ENCODE peak calls at places on chromosomes 2 and 18, in seven cellular contexts. U, E, T, O, G, B and M are unnamed samples. For H4K20me1 and H3K4me1, the result is how much of the 10 kb centered on the place peaks cover.

GRCh38 chr2:183179156-183179555 is 54.9 kb downstream of the NUP35 start:
- DNase-seq in O (peak), U (peak), G (peak), E (no peak), T (no peak), B (no peak), M (no peak)

GRCh38 chr2:207767461-207768167 is 2.1 kb downstream of the FZD5 start:
- DNase-seq in U (no peak), G (no peak), T (peak), B (peak), O (peak), E (peak), M (peak)

GRCh38 chr2:99651930-99652670 is 162.3 kb upstream of the REV1 start:
- DNase-seq in B (peak), O (peak), U (peak), G (peak), E (no peak), T (no peak), M (no peak)

GRCh38 chr2:37779611-37780010 is 108.2 kb upstream of the CDC42EP3 start:
- DNase-seq in G (no peak), E (no peak), O (no peak), B (no peak), T (no peak), U (no peak), M (no peak)

GRCh38 chr2:98912221-98912851 is 23.7 kb downstream of the CRACDL start:
- DNase-seq in O (peak), U (peak), G (peak), B (peak), T (no peak), E (peak), M (peak)

GRCh38 chr2:27185331-27186026 is 26.4 kb upstream of the ATRAID start:
- DNase-seq in E (peak), O (peak), G (peak), T (no peak), B (no peak), U (peak), M (no peak)

GRCh38 chr2:156649596-156649995 is 213.4 kb downstream of the GPD2 start:
- DNase-seq in O (no peak), G (no peak), B (no peak), T (no peak), E (peak), U (peak), M (no peak)

GRCh38 chr18:31268985-31269406 is 49.0 kb upstream of the DSG1 start:
- DNase-seq in B (peak), O (no peak), U (peak), G (no peak), T (no peak), E (no peak), M (no peak)

GRCh38 chr2:231709636-231709980 is 1.3 kb downstream of the PTMA start:
- DNase-seq in U (no peak), T (peak), E (no peak), B (no peak), O (peak), G (no peak), M (no peak)

GRCh38 chr2:186059096-186059495 is 320.5 kb downstream of the FSIP2 start:
- DNase-seq in U (no peak), E (peak), T (no peak), B (peak), G (peak), O (peak), M (no peak)

GRCh38 chr2:150125188-150125587 is 362.3 kb downstream of the RND3 start:
- DNase-seq in G (no peak), T (no peak), U (peak), O (no peak), E (peak), B (no peak), M (no peak)

GRCh38 chr18:55013685-55014084 is 54.4 kb upstream of the CCDC68 start:
- DNase-seq in U (no peak), B (no peak), G (no peak), E (no peak), T (no peak), O (no peak), M (no peak)

GRCh38 chr2:86358982-86359381 is 21.6 kb upstream of the REEP1 start:
- DNase-seq in E (no peak), U (no peak), T (no peak), O (no peak), G (no peak), B (no peak), M (no peak)

GRCh38 chr2:177295479-177295878 is 31.0 kb upstream of the NFE2L2 start:
- DNase-seq in O (peak), G (peak), B (no peak), E (peak), T (no peak), U (peak), M (no peak)

GRCh38 chr18:58069721-58070292 is 25.8 kb downstream of the NEDD4L start:
- DNase-seq in U (no peak), T (peak), O (no peak), G (no peak), E (no peak), B (no peak), M (peak)

GRCh38 chr18:50704541-50704940 is 115.3 kb downstream of the MRO start:
- DNase-seq in B (no peak), G (no peak), U (no peak), O (no peak), E (no peak), T (no peak), M (no peak)

DNA sequence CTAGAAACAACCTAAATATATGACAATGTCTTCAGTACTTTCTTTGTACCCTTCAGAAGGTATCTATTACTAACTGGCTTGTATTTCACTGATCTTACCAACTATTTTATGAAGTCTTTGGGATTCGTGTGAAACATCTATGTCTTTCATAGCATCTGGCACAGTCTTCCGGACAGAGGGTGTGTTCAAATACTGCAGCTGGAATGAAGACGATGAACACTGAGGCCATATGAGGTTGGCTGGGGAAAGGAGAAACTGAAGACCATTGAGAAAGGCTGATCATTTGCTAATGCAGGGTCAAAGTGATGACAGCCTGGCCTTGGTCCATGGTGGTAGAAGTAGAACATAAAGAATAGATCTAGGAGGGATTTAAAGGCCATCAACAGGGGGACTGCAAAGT is 132.7 kb downstream of the CCBE1 start:
- DNase-seq in B (no peak), E (no peak), G (no peak), U (no peak), T (no peak), O (no peak), M (no peak)
- H4K20me1 ChIP-seq in B (under half), E (under half), G (under half), U (under half), T (under half), O (under half), M (under half)

GRCh38 chr18:9597609-9598008 is 16.8 kb downstream of the PPP4R1 start:
- DNase-seq in G (no peak), O (no peak), B (no peak), U (no peak), E (no peak), T (no peak), M (no peak)
- H3K9ac ChIP-seq in G (no peak), O (no peak), B (no peak), U (no peak), E (no peak), T (no peak), M (no peak)

GRCh38 chr2:151973901-151974199 is 125.0 kb downstream of the CACNB4 start:
- DNase-seq in U (peak), E (peak), B (no peak), T (peak), G (peak), O (peak), M (peak)
- H3K4me1 ChIP-seq in U (under half), E (under half), B (under half), T (under half), G (under half), O (under half), M (under half)

GRCh38 chr2:239339726-239340654 is 60.8 kb downstream of the HDAC4 start:
- DNase-seq in E (no peak), T (no peak), B (no peak), G (no peak), O (no peak), U (no peak), M (no peak)

GRCh38 chr2:239339241-239339640 is 61.6 kb downstream of the HDAC4 start:
- DNase-seq in U (no peak), E (no peak), B (no peak), G (no peak), O (no peak), T (no peak), M (no peak)

GRCh38 chr2:239337122-239337876 is 63.5 kb downstream of the HDAC4 start:
- DNase-seq in B (no peak), U (no peak), O (no peak), T (no peak), E (peak), G (no peak), M (no peak)

GRCh38 chr2:239341146-239341732 is 59.6 kb downstream of the HDAC4 start:
- DNase-seq in U (no peak), O (no peak), E (no peak), G (no peak), B (no peak), T (no peak), M (no peak)

DNA sequence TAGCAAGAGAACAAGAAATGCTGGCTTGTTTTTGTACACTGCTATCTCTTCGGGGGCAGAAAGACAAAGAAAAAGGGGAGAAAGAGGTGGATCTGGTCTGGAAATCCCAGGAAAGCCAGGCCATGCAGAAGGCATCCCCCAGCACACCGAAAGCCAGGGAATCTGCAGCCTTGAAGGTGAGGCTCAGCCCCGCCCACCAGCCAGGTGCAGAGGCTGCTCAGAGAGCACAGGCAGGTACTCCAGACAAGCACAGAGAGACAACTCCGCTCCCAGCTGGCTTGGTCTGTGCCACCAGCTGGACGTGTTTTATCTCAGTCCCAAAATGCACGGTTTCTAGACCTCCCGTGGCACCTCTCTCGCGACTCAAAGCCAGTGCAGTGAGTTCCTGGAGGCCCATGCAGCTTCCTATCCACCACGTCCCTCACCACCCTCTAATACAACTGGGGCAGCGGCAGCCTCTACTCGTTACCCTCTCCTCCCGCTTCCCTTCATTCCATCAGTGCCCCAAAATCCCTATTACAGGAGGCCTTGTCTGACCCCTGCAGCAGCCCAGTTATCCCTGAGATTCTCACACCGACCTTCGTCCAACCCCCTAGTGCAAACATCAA is 62.8 kb downstream of the HDAC4 start:
- DNase-seq in G (no peak), U (no peak), E (no peak), O (no peak), T (no peak), B (no peak), M (peak)
- H4K20me1 ChIP-seq in G (under half), U (under half), E (under half), O (under half), T (under half), B (under half), M (under half)

DNA sequence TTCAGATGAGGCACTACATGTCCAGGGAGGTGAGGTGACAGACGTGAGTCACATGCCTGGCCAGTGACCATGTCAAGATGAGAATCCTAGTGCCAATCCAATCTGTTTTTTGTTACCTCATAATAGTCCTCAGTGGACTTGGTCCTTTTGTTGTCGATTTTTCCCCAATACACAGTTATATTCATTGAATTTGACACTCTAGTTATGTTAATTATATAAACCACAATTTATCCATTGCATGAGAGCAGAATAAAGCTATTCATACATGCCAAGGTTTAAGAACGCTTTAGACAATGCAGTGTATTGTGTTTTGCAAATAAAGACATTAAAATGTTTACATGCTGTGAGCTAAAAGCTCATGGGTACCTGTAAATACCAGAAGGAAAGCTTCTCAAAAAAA is 21.6 kb upstream of the TMEFF2 start:
- DNase-seq in O (no peak), G (no peak), E (no peak), T (no peak), U (no peak), B (no peak), M (no peak)
- H3K9ac ChIP-seq in O (no peak), G (no peak), E (no peak), T (no peak), U (no peak), B (no peak), M (no peak)

GRCh38 chr18:76978616-76979015 is 154.0 kb downstream of the MBP start:
- DNase-seq in G (no peak), T (no peak), O (no peak), E (no peak), U (no peak), B (no peak), M (no peak)
- H3K4me1 ChIP-seq in G (under half), T (under half), O (under half), E (under half), U (under half), B (under half), M (under half)